ENCODE peak calls at places on chromosomes 6 and 20, in six cellular contexts. One of them, this sample, is unnamed.

GRCh38 chr6:161434921-161435411 is 161.1 kb upstream of the AGPAT4 start:
- DNase-seq in mesothelial cell of epicardium: no peak
- DNase-seq in GM12865: no peak
- DNase-seq in Peyer's patch: no peak
- DNase-seq in neural crest cell: no peak
- DNase-seq in mucosa of descending colon: no peak
- DNase-seq in this sample: no peak

GRCh38 chr20:37007898-37008649 is 56.6 kb upstream of the SAMHD1 start:
- DNase-seq in GM12865: peak
- DNase-seq in mesothelial cell of epicardium: no peak
- DNase-seq in neural crest cell: no peak
- DNase-seq in Peyer's patch: no peak
- DNase-seq in mucosa of descending colon: no peak
- DNase-seq in this sample: no peak

GRCh38 chr20:51258582-51259175 is 235.8 kb upstream of the KCNG1 start:
- DNase-seq in Peyer's patch: no peak
- DNase-seq in GM12865: no peak
- DNase-seq in mesothelial cell of epicardium: no peak
- DNase-seq in neural crest cell: no peak
- DNase-seq in mucosa of descending colon: no peak
- DNase-seq in this sample: no peak

GRCh38 chr6:144753023-144753705 is 468.0 kb downstream of the UTRN start:
- DNase-seq in neural crest cell: no peak
- DNase-seq in GM12865: peak
- DNase-seq in mucosa of descending colon: no peak
- DNase-seq in Peyer's patch: no peak
- DNase-seq in mesothelial cell of epicardium: no peak
- DNase-seq in this sample: no peak

GRCh38 chr20:2593756-2594155 is 57.4 kb downstream of the TMC2 start:
- DNase-seq in mucosa of descending colon: no peak
- DNase-seq in Peyer's patch: no peak
- DNase-seq in neural crest cell: no peak
- DNase-seq in mesothelial cell of epicardium: no peak
- DNase-seq in GM12865: no peak
- DNase-seq in this sample: no peak

GRCh38 chr6:29791162-29791561 is 36.5 kb upstream of the HLA-G start:
- DNase-seq in mucosa of descending colon: no peak
- DNase-seq in mesothelial cell of epicardium: no peak
- DNase-seq in Peyer's patch: no peak
- DNase-seq in GM12865: no peak
- DNase-seq in neural crest cell: no peak
- DNase-seq in this sample: no peak

GRCh38 chr6:12875061-12875460 is 158.5 kb downstream of the PHACTR1 start:
- DNase-seq in mucosa of descending colon: no peak
- DNase-seq in neural crest cell: no peak
- DNase-seq in GM12865: no peak
- DNase-seq in Peyer's patch: no peak
- DNase-seq in mesothelial cell of epicardium: no peak
- DNase-seq in this sample: no peak

GRCh38 chr6:158323561-158323958 is 11.3 kb downstream of the TULP4 start:
- DNase-seq in neural crest cell: no peak
- DNase-seq in mesothelial cell of epicardium: no peak
- DNase-seq in Peyer's patch: no peak
- DNase-seq in GM12865: peak
- DNase-seq in mucosa of descending colon: no peak
- DNase-seq in this sample: no peak

GRCh38 chr6:149840345-149841075 is 23.6 kb downstream of the LRP11 start:
- DNase-seq in GM12865: peak
- DNase-seq in mesothelial cell of epicardium: no peak
- DNase-seq in neural crest cell: no peak
- DNase-seq in mucosa of descending colon: peak
- DNase-seq in Peyer's patch: peak
- DNase-seq in this sample: no peak

GRCh38 chr6:44696686-44697085 is 309.2 kb downstream of the CDC5L start:
- DNase-seq in neural crest cell: no peak
- DNase-seq in Peyer's patch: no peak
- DNase-seq in mesothelial cell of epicardium: no peak
- DNase-seq in GM12865: no peak
- DNase-seq in mucosa of descending colon: no peak
- DNase-seq in this sample: no peak

GRCh38 chr6:44696099-44696498 is 308.6 kb downstream of the CDC5L start:
- DNase-seq in Peyer's patch: no peak
- DNase-seq in mesothelial cell of epicardium: no peak
- DNase-seq in GM12865: no peak
- DNase-seq in mucosa of descending colon: no peak
- DNase-seq in neural crest cell: no peak
- DNase-seq in this sample: no peak

GRCh38 chr6:44698602-44699001 is 311.1 kb downstream of the CDC5L start:
- DNase-seq in neural crest cell: no peak
- DNase-seq in Peyer's patch: no peak
- DNase-seq in mucosa of descending colon: no peak
- DNase-seq in mesothelial cell of epicardium: no peak
- DNase-seq in GM12865: no peak
- DNase-seq in this sample: no peak

GRCh38 chr6:44699082-44699481 is 311.6 kb downstream of the CDC5L start:
- DNase-seq in neural crest cell: no peak
- DNase-seq in mesothelial cell of epicardium: no peak
- DNase-seq in Peyer's patch: no peak
- DNase-seq in mucosa of descending colon: no peak
- DNase-seq in GM12865: no peak
- DNase-seq in this sample: no peak

DNA sequence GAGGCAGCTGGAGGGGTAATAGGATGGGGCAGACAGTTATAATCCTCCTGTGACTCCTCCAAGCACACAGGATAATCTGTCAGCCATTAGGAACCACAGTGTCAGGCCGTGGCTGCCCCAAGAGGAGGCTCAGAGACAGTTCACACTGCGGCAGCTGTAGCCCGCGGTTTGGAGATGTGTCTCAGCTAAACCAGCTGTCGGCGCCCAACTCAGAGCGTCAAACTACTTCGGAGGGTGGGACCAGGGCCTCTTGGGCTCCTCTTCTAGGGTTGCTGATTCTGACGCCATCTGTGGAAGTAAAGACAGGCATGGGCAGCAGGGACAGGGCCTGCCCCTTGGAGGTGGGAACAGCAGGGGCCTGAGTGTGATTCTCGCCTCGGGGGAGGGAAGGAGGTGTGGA is 309.8 kb downstream of the CDC5L start:
- DNase-seq in Peyer's patch: no peak
- DNase-seq in mucosa of descending colon: no peak
- DNase-seq in neural crest cell: no peak
- DNase-seq in mesothelial cell of epicardium: no peak
- DNase-seq in GM12865: no peak
- DNase-seq in this sample: no peak
- TF ChIP-seq CTCF in Peyer's patch: no peak
- TF ChIP-seq CTCF in mucosa of descending colon: no peak
- TF ChIP-seq CTCF in neural crest cell: no peak
- TF ChIP-seq CTCF in mesothelial cell of epicardium: no peak
- TF ChIP-seq CTCF in GM12865: no peak
- TF ChIP-seq CTCF in this sample: no peak

DNA sequence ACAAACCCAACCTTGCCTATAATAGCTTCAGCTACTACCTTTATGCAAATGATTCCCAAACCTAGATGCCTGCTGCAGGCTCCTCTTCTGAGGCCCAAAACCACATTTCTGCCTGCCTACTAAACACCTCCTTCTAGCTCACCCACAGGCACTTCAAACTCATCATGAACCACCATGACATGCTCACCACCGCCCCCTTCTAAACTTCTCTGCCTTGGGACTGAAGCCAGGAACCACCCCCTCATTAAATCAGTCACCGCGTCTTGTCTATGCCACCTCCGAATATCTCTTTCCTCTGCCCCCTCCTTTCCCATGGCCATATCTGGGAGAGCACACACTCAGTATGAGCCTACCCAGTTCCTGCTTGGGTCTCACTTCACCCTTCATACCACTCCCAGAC is 101.2 kb downstream of the SNAP25 start:
- DNase-seq in GM12865: no peak
- DNase-seq in Peyer's patch: no peak
- DNase-seq in mesothelial cell of epicardium: no peak
- DNase-seq in mucosa of descending colon: no peak
- DNase-seq in neural crest cell: no peak
- DNase-seq in this sample: no peak
- TF ChIP-seq CTCF in GM12865: no peak
- TF ChIP-seq CTCF in Peyer's patch: no peak
- TF ChIP-seq CTCF in mesothelial cell of epicardium: no peak
- TF ChIP-seq CTCF in mucosa of descending colon: no peak
- TF ChIP-seq CTCF in neural crest cell: no peak
- TF ChIP-seq CTCF in this sample: no peak

GRCh38 chr6:33123732-33124524 is 48.1 kb downstream of the HLA-DPB1 start:
- DNase-seq in Peyer's patch: no peak
- DNase-seq in mesothelial cell of epicardium: no peak
- DNase-seq in neural crest cell: peak
- DNase-seq in mucosa of descending colon: no peak
- DNase-seq in GM12865: peak
- DNase-seq in this sample: no peak
- TF ChIP-seq CTCF in Peyer's patch: peak
- TF ChIP-seq CTCF in mesothelial cell of epicardium: peak
- TF ChIP-seq CTCF in neural crest cell: peak
- TF ChIP-seq CTCF in mucosa of descending colon: no peak
- TF ChIP-seq CTCF in GM12865: peak
- TF ChIP-seq CTCF in this sample: peak

GRCh38 chr20:21527908-21528307 is 14.0 kb upstream of the NKX2-2 start:
- DNase-seq in mucosa of descending colon: no peak
- DNase-seq in GM12865: no peak
- DNase-seq in neural crest cell: no peak
- DNase-seq in Peyer's patch: no peak
- DNase-seq in mesothelial cell of epicardium: no peak
- DNase-seq in this sample: no peak

GRCh38 chr20:21528870-21529269 is 15.0 kb upstream of the NKX2-2 start:
- DNase-seq in neural crest cell: no peak
- DNase-seq in Peyer's patch: no peak
- DNase-seq in mucosa of descending colon: no peak
- DNase-seq in mesothelial cell of epicardium: no peak
- DNase-seq in GM12865: no peak
- DNase-seq in this sample: no peak

GRCh38 chr20:21526776-21527175 is 12.9 kb upstream of the NKX2-2 start:
- DNase-seq in neural crest cell: no peak
- DNase-seq in mesothelial cell of epicardium: no peak
- DNase-seq in mucosa of descending colon: no peak
- DNase-seq in Peyer's patch: no peak
- DNase-seq in GM12865: no peak
- DNase-seq in this sample: no peak

GRCh38 chr20:21534453-21534852 is 20.6 kb upstream of the NKX2-2 start:
- DNase-seq in Peyer's patch: no peak
- DNase-seq in neural crest cell: no peak
- DNase-seq in GM12865: no peak
- DNase-seq in mucosa of descending colon: no peak
- DNase-seq in mesothelial cell of epicardium: no peak
- DNase-seq in this sample: no peak

GRCh38 chr20:21529863-21530262 is 16.0 kb upstream of the NKX2-2 start:
- DNase-seq in neural crest cell: no peak
- DNase-seq in GM12865: peak
- DNase-seq in mesothelial cell of epicardium: no peak
- DNase-seq in mucosa of descending colon: no peak
- DNase-seq in Peyer's patch: no peak
- DNase-seq in this sample: no peak
- TF ChIP-seq CTCF in neural crest cell: peak
- TF ChIP-seq CTCF in GM12865: peak
- TF ChIP-seq CTCF in mesothelial cell of epicardium: no peak
- TF ChIP-seq CTCF in mucosa of descending colon: no peak
- TF ChIP-seq CTCF in Peyer's patch: no peak
- TF ChIP-seq CTCF in this sample: no peak

DNA sequence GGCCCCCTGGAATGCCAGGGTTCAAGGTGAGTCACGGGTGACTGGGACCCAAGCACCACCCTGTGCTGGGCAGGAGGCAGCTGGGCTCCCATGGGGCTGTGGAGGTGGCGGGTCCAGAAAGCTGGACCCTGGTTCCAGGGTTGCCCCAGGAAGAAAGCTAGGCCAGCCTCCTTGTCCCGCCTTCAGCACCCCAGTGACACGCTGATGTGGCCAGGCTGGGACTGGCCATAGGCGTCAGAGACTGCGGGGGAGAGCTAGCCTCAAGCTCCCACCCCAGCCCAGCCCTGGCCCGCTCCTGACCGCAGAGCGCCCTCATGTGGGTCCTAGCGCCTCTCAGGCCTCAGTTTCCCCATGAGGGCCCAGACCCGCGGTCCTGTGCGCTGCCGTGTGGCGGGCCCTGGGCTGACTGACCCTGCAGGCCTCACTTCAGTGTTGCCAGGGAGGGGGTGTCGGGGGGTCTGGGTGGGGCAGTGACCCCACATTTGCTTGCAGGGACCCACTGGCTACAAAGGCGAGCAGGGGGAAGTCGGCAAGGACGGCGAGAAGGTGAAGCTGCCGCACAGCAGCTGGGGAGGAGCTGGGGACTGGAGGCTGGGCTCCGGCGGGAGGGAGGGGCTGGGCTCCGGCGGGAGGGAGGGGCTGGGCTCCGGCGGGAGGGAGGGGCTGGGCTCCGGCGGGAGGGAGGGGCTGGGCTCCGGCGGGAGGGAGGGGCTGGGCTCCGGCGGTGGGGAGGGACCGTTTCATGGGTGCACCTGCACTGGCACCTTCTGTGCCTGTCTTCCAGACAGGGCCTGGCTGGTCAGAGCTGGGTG is 7.8 kb downstream of the COL9A3 start:
- DNase-seq in mesothelial cell of epicardium: peak
- DNase-seq in neural crest cell: peak
- DNase-seq in GM12865: peak
- DNase-seq in mucosa of descending colon: peak
- DNase-seq in Peyer's patch: peak
- DNase-seq in this sample: no peak
- TF ChIP-seq CTCF in mesothelial cell of epicardium: no peak
- TF ChIP-seq CTCF in neural crest cell: no peak
- TF ChIP-seq CTCF in GM12865: no peak
- TF ChIP-seq CTCF in mucosa of descending colon: no peak
- TF ChIP-seq CTCF in Peyer's patch: no peak
- TF ChIP-seq CTCF in this sample: no peak

GRCh38 chr6:116779569-116780164 is 14.1 kb upstream of the FAM162B start:
- DNase-seq in neural crest cell: no peak
- DNase-seq in Peyer's patch: no peak
- DNase-seq in GM12865: peak
- DNase-seq in mesothelial cell of epicardium: no peak
- DNase-seq in mucosa of descending colon: no peak
- DNase-seq in this sample: no peak
- TF ChIP-seq CTCF in neural crest cell: peak
- TF ChIP-seq CTCF in Peyer's patch: peak
- TF ChIP-seq CTCF in GM12865: peak
- TF ChIP-seq CTCF in mesothelial cell of epicardium: peak
- TF ChIP-seq CTCF in mucosa of descending colon: peak
- TF ChIP-seq CTCF in this sample: peak